ENCODE peak calls at places on chromosomes 13 and 19, in six cellular contexts. V is IMR-90, L is endodermal cell, G is NT2/D1, Q is left ventricle myocardium inferior, U is thoracic aorta. D is an unnamed sample. For H3K4me1, the result is how much of the 10 kb centered on the place peaks cover.

GRCh38 chr13:89380101-89380500 is 1708.9 kb downstream of the SLITRK5 start:
- DNase-seq in L (no peak), Q (no peak), U (no peak), V (no peak), G (no peak), D (no peak)

GRCh38 chr19:14530005-14530348 is 583 bp downstream of the TECR start:
- DNase-seq in G (no peak), U (no peak), Q (no peak), V (no peak), L (no peak), D (no peak)

GRCh38 chr13:76826527-76826926 is 59.7 kb downstream of the KCTD12 start:
- DNase-seq in U (no peak), Q (no peak), L (no peak), G (no peak), V (no peak), D (no peak)

GRCh38 chr13:63636231-63636993 is 2220.8 kb upstream of the PCDH20 start:
- DNase-seq in V (no peak), G (no peak), L (peak), U (no peak), Q (no peak), D (no peak)

GRCh38 chr13:25847635-25848616 is 203.9 kb downstream of the SHISA2 start:
- DNase-seq in L (no peak), Q (no peak), G (no peak), V (no peak), U (no peak), D (no peak)

GRCh38 chr19:14367016-14367415 is 14.2 kb upstream of the ADGRE5 start:
- DNase-seq in U (no peak), G (no peak), V (no peak), L (no peak), Q (no peak), D (no peak)

GRCh38 chr13:83879431-83880171 is 2.7 kb downstream of the SLITRK1 start:
- DNase-seq in V (no peak), U (no peak), G (no peak), Q (no peak), L (peak), D (no peak)

GRCh38 chr19:4067396-4068057 is 828 bp upstream of the ZBTB7A start:
- DNase-seq in L (no peak), V (no peak), Q (no peak), G (no peak), U (no peak), D (no peak)

GRCh38 chr19:41299046-41299754 is 10.8 kb upstream of the CCDC97 start:
- DNase-seq in Q (peak), U (no peak), V (no peak), L (no peak), G (no peak), D (no peak)

GRCh38 chr13:92390217-92390616 is 836.4 kb upstream of the GPC6 start:
- DNase-seq in G (no peak), V (no peak), U (no peak), L (no peak), Q (no peak), D (no peak)

GRCh38 chr13:73235385-73235784 is 176.6 kb downstream of the KLF5 start:
- DNase-seq in G (no peak), L (no peak), U (no peak), Q (no peak), V (no peak), D (no peak)

GRCh38 chr19:38009650-38010229 is 102.7 kb downstream of the SIPA1L3 start:
- DNase-seq in G (no peak), Q (no peak), V (no peak), L (no peak), U (no peak), D (no peak)

GRCh38 chr19:30249911-30250310 is 122.3 kb upstream of the ZNF536 start:
- DNase-seq in Q (no peak), G (no peak), L (peak), U (no peak), V (no peak), D (no peak)

GRCh38 chr13:39821977-39822376 is 166.5 kb downstream of the COG6 start:
- DNase-seq in U (no peak), L (no peak), G (no peak), Q (no peak), V (no peak), D (no peak)

GRCh38 chr19:49422407-49423277 is 599 bp downstream of the PTH2 start:
- DNase-seq in G (no peak), Q (peak), L (peak), U (no peak), V (peak), D (no peak)

GRCh38 chr13:79776538-79776937 is 295.6 kb downstream of the NDFIP2 start:
- DNase-seq in U (no peak), Q (no peak), V (peak), G (no peak), L (no peak), D (no peak)

GRCh38 chr19:41575998-41576397 is at the start of gene CEACAM21:
- DNase-seq in G (no peak), U (no peak), V (no peak), Q (peak), L (no peak), D (peak)

GRCh38 chr13:46621133-46621532 is 68.2 kb downstream of the LRCH1 start:
- DNase-seq in L (no peak), G (no peak), V (no peak), U (no peak), Q (no peak), D (no peak)

GRCh38 chr13:106133025-106133424 is 402.4 kb downstream of the EFNB2 start:
- DNase-seq in L (no peak), G (no peak), U (no peak), V (peak), Q (no peak), D (no peak)

GRCh38 chr19:43562698-43563241 is 12.6 kb downstream of the XRCC1 start:
- DNase-seq in V (peak), Q (peak), G (no peak), U (peak), L (no peak), D (peak)

GRCh38 chr13:74132768-74133656 is 1.2 kb downstream of the KLF12 start:
- DNase-seq in G (peak), Q (peak), L (peak), U (no peak), V (peak), D (no peak)

GRCh38 chr13:24041822-24042221 is 118.7 kb upstream of the SPATA13 start:
- DNase-seq in G (no peak), U (no peak), Q (no peak), V (no peak), L (no peak), D (no peak)

GRCh38 chr19:20318616-20319015 is 151.6 kb downstream of the ZNF486 start:
- DNase-seq in U (no peak), Q (no peak), G (no peak), L (no peak), V (no peak), D (no peak)
- H3K4me3 ChIP-seq in U (no peak), Q (no peak), G (no peak), L (peak), V (no peak), D (no peak)

GRCh38 chr19:5587661-5588060 is 19.9 kb upstream of the TINCR start:
- DNase-seq in U (no peak), G (no peak), L (no peak), V (no peak), Q (no peak), D (no peak)

GRCh38 chr19:5588441-5588840 is 20.7 kb upstream of the TINCR start:
- DNase-seq in G (no peak), L (no peak), V (no peak), Q (no peak), U (no peak), D (no peak)

GRCh38 chr19:5586300-5587070 is 18.7 kb upstream of the TINCR start:
- DNase-seq in Q (no peak), G (no peak), U (no peak), L (no peak), V (no peak), D (no peak)

GRCh38 chr19:5587071-5587455 is 19.3 kb upstream of the TINCR start:
- DNase-seq in L (no peak), U (no peak), Q (no peak), V (no peak), G (no peak), D (no peak)

GRCh38 chr19:5585461-5586299 is 17.9 kb upstream of the TINCR start:
- DNase-seq in G (peak), Q (no peak), U (no peak), L (peak), V (no peak), D (no peak)
- H3K4me1 ChIP-seq in G (under half), Q (under half), U (under half), L (under half), V (under half), D (under half)

GRCh38 chr13:100508996-100509395 is 79.6 kb downstream of the GGACT start:
- DNase-seq in U (no peak), L (no peak), Q (no peak), V (no peak), G (no peak), D (no peak)

GRCh38 chr13:100508391-100508790 is 80.2 kb downstream of the GGACT start:
- DNase-seq in L (no peak), G (no peak), U (no peak), Q (no peak), V (no peak), D (no peak)

GRCh38 chr13:100506154-100506553 is 82.4 kb downstream of the GGACT start:
- DNase-seq in U (no peak), Q (no peak), V (no peak), L (no peak), G (no peak), D (no peak)

GRCh38 chr13:100510208-100510997 is 78.2 kb downstream of the GGACT start:
- DNase-seq in L (peak), G (peak), U (no peak), Q (no peak), V (no peak), D (no peak)

DNA sequence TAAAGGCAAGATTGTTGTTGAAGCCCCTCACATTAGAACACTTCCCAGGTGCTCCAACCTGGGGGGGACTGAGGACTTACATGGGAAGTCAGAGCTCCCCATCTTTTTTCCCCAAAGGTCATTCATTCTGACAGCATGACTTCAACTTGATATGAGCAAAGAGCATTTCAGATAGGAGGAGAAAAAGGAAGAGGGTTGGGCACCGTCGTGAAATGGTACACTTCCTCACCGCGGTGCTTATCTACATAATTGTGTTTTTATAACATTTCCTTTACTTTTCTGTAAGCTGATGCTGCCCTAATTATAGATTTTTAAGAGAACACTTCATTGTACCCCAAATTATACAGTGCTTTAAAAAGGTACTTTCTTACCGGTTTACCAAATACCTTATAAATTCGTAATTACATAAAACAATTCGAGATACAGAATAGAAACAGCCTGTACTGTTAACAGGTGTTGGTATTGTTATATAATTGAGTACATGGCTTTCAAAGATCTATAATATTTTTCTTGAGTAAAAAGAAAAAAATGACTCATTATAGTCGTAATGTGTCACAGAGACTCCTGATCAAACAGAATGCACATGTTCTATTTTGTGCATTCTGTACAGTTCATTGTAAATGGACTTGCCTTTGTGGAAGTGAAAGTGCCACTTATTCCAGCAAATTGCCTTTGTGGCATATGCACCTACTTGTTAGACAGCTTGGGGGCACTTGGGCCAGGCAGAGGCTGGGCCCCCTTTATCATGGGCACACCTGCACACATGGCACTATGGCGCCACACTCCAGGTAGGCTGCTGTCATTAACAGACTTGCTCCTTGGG is 81.8 kb downstream of the GGACT start:
- DNase-seq in V (no peak), L (no peak), G (no peak), Q (no peak), U (no peak), D (no peak)
- H3K4me3 ChIP-seq in V (no peak), L (no peak), G (no peak), Q (no peak), U (no peak), D (no peak)

GRCh38 chr13:110297771-110298170 is 9.2 kb downstream of the COL4A1 start:
- DNase-seq in V (no peak), G (no peak), U (no peak), L (no peak), Q (no peak), D (no peak)
- H3K4me1 ChIP-seq in V (under half), G (under half), U (half or more), L (under half), Q (half or more), D (under half)

GRCh38 chr19:54418030-54418929 is 3.0 kb downstream of the TTYH1 start:
- DNase-seq in V (peak), G (no peak), U (no peak), Q (no peak), L (peak), D (no peak)

GRCh38 chr19:54414156-54414555 is 1.1 kb upstream of the TTYH1 start:
- DNase-seq in U (no peak), Q (no peak), G (no peak), L (no peak), V (no peak), D (no peak)

GRCh38 chr19:54416695-54417491 is 1.6 kb downstream of the TTYH1 start:
- DNase-seq in V (no peak), Q (no peak), L (peak), G (no peak), U (no peak), D (no peak)

GRCh38 chr19:54415208-54415900 is at the start of gene TTYH1:
- DNase-seq in U (no peak), Q (no peak), G (no peak), L (peak), V (no peak), D (no peak)

DNA sequence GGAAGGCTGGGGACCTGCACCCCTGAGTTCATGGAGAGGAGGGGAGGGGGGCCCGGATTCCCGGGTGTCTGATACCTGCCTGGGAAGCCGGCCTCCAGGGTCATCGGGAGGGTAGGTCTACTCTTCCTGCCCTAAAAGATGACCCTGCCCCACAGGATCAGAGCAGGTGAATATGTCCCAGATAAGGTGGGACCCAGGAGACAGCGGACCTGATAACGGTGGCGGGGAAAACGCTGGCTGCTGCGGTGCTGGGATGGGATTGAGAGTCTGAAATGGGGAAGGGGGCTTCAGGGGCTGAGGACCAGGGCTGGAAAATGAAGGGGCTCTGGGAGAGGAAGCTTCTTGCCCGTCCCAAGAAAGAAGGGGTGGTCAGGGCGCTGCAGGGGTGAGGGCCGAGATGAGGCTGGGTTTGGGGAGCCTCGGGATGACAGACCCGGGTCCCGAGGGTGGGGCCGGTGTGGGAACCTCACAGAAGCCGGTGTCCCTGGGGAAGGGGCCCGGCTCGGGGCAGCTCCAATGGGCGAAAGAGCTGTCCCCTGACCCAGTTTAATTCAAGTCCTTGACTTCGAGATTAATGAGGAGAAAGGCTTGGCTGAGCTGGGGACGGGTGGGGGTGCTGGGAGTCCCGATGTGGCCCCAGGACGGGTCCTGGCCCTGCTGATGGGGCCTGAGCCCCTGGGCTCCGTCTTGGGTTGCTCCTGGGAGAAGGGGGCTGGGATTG is 797 bp downstream of the TTYH1 start:
- DNase-seq in U (no peak), V (no peak), G (no peak), Q (no peak), L (peak), D (no peak)
- H3K4me3 ChIP-seq in U (no peak), V (no peak), G (peak), Q (peak), L (no peak), D (no peak)

GRCh38 chr19:2491130-2491801 is 15.3 kb downstream of the GADD45B start:
- DNase-seq in V (peak), G (no peak), U (no peak), L (no peak), Q (no peak), D (no peak)

GRCh38 chr19:2488405-2488941 is 12.5 kb downstream of the GADD45B start:
- DNase-seq in G (no peak), Q (no peak), U (no peak), L (no peak), V (no peak), D (no peak)

GRCh38 chr19:2492870-2493269 is 16.9 kb downstream of the GADD45B start:
- DNase-seq in L (no peak), Q (no peak), G (no peak), V (no peak), U (no peak), D (no peak)

GRCh38 chr19:2488942-2489731 is 13.2 kb downstream of the GADD45B start:
- DNase-seq in Q (peak), V (no peak), L (peak), G (no peak), U (no peak), D (peak)

DNA sequence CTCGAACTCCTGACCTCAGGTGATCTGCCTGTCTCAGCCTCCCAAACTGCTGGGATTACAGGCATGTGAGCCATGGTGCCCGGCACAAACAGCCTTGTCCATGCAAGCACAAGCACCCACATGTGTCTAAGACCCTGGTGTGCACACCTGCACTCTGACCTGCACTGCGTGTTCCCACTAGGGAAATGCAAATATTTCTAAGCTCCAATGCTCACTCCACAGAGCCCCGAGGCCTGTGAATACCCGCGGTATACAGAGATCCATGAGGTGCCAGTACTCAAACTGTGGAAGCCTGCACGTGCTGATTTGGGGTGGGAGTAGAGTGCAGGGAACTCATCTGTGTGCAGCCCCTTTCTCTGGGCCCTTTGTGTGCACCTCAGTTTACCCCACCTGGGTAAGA is 14.7 kb downstream of the GADD45B start:
- DNase-seq in G (no peak), V (no peak), L (no peak), U (no peak), Q (no peak), D (no peak)
- H3K4me1 ChIP-seq in G (under half), V (under half), L (under half), U (under half), Q (half or more), D (under half)

DNA sequence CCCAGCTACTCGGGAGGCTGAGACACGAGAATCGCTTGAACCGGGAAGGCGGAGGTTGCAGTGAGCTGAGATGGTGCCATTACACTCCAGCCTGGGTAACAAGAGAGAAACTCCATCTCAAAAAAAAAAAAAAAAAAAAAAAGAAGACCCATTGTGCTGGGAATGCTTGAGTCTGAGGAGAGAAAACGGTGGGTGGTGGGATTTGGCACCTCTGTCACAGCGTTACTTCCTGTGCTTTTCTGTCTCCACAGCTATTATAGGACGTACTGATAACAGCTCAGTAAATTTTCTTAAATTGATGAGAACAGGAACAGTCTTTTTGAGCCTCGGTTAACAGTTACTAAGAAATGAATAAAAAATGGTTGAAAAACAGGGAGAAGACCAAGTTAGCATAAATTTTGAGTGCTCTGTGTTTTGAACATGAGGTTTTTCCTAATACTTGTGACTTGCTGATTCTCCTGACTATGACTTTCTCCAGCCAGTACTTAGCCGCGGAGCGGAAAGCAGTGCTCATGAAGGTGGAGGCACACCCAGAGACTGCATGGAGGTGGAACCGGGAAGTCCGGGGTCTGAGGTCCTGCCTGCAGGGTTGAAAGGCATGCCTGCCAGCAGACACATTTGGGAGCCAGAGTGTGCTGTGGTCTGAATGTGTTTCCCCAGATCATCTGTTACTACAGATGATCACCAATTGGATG is 55.3 kb upstream of the TEX29 start:
- DNase-seq in U (no peak), Q (no peak), G (no peak), V (no peak), L (peak), D (no peak)
- H3K4me3 ChIP-seq in U (no peak), Q (no peak), G (no peak), V (no peak), L (no peak), D (no peak)

DNA sequence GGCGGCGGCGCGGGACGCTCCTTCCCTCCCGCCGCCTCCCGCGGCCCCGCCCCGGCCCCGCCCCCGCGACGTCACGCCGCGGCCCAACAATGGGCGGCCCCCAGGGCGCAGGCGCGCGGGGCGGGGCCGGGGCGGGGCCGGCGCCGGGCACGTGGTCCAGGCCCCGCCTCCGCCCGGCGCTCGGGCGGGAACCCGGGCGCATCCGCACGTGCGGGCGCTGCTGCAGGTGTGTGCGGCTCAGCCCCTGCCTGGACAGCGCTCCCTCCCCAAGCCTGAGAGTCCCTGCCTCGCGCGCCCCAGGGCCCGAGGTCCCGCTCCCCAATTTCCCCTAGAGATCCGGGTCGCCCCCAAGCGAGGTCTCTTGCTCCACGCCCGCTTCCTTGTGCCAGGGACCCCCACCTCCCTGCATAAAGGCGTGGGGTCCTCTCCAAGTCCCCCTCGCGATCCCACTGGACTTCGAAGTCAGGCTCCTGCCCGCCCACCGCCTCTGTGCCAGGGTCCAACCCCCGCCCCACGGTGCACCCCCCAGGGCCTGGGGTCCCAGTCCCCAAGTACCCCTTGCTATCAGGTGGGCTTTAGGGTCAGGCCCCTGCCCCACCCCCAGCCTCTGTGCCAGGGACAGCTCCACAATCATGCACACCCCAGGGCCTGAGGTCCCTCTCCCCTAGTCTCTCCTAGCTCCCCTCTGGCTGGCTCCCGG is at the start of gene MEX3D:
- DNase-seq in G (no peak), U (no peak), Q (peak), L (peak), V (peak), D (peak)
- H3K4me1 ChIP-seq in G (under half), U (under half), Q (under half), L (under half), V (under half), D (under half)

GRCh38 chr13:113078895-113079720 is 26.5 kb upstream of the F7 start:
- DNase-seq in V (no peak), Q (no peak), G (no peak), U (no peak), L (no peak), D (peak)
- H3K4me3 ChIP-seq in V (no peak), Q (no peak), G (no peak), U (no peak), L (no peak), D (no peak)

D was measured in right lobe of liver.